ENCODE peak calls at places on chromosomes 7 and 10, in eight cellular contexts. F, R, Z, H, A, W, G and K are unnamed samples.

GRCh38 chr7:48209004-48209600 is 37.8 kb downstream of the ABCA13 start:
- DNase-seq in F (no peak), R (no peak), Z (no peak), H (no peak), A (no peak), W (no peak), G (no peak), K (no peak)

GRCh38 chr7:26397326-26397725 is 105.7 kb downstream of the SNX10 start:
- DNase-seq in F (no peak), R (no peak), Z (no peak), H (no peak), A (no peak), W (no peak), G (no peak), K (no peak)

GRCh38 chr10:79378647-79379511 is 31.6 kb downstream of the PPIF start:
- DNase-seq in F (no peak), R (no peak), Z (no peak), H (no peak), A (peak), W (peak), G (no peak), K (no peak)

GRCh38 chr7:85851571-85852193 is 664.8 kb upstream of the SEMA3D start:
- DNase-seq in F (peak), R (no peak), Z (peak), H (no peak), A (no peak), W (no peak), G (peak), K (peak)

GRCh38 chr10:58576736-58577366 is 64.2 kb downstream of the BICC1 start:
- DNase-seq in F (peak), R (no peak), Z (no peak), H (no peak), A (no peak), W (no peak), G (no peak), K (no peak)

GRCh38 chr10:46026106-46026505 is 4.3 kb downstream of the NCOA4 start:
- DNase-seq in F (no peak), R (no peak), Z (no peak), H (no peak), A (no peak), W (no peak), G (no peak), K (no peak)

GRCh38 chr7:139687980-139688632 is 89.7 kb downstream of the HIPK2 start:
- DNase-seq in F (peak), R (no peak), Z (no peak), H (no peak), A (no peak), W (no peak), G (peak), K (no peak)

GRCh38 chr7:89311886-89312285 is 516.3 kb upstream of the TEX47 start:
- DNase-seq in F (no peak), R (no peak), Z (no peak), H (peak), A (no peak), W (no peak), G (no peak), K (no peak)

GRCh38 chr7:71509381-71509780 is 377.4 kb downstream of the GALNT17 start:
- DNase-seq in F (no peak), R (no peak), Z (no peak), H (no peak), A (no peak), W (no peak), G (no peak), K (no peak)

GRCh38 chr7:153381275-153382119 is 621.9 kb downstream of the ACTR3B start:
- DNase-seq in F (no peak), R (no peak), Z (no peak), H (peak), A (no peak), W (peak), G (no peak), K (no peak)

GRCh38 chr7:102933763-102934162 is 21.0 kb downstream of the LRRC17 start:
- DNase-seq in F (peak), R (no peak), Z (peak), H (no peak), A (peak), W (peak), G (no peak), K (peak)

GRCh38 chr7:82194011-82194410 is 249.6 kb downstream of the CACNA2D1 start:
- DNase-seq in F (peak), R (no peak), Z (peak), H (no peak), A (no peak), W (no peak), G (no peak), K (no peak)

GRCh38 chr7:79452032-79452494 is 1.4 kb downstream of the MAGI2 start:
- DNase-seq in F (peak), R (no peak), Z (peak), H (peak), A (peak), W (peak), G (no peak), K (peak)

GRCh38 chr7:9307131-9307530 is 873.7 kb downstream of the NXPH1 start:
- DNase-seq in F (no peak), R (no peak), Z (no peak), H (no peak), A (no peak), W (no peak), G (no peak), K (no peak)

GRCh38 chr7:38224392-38224791 is 46.3 kb downstream of the STARD3NL start:
- DNase-seq in F (no peak), R (no peak), Z (no peak), H (no peak), A (no peak), W (no peak), G (no peak), K (no peak)

GRCh38 chr10:48249004-48249762 is 25.3 kb downstream of the FRMPD2 start:
- DNase-seq in F (no peak), R (no peak), Z (no peak), H (no peak), A (no peak), W (no peak), G (no peak), K (no peak)

GRCh38 chr10:66910676-66911075 is 15.2 kb upstream of the LRRTM3 start:
- DNase-seq in F (no peak), R (no peak), Z (no peak), H (no peak), A (no peak), W (no peak), G (no peak), K (no peak)

GRCh38 chr10:71739368-71739900 is 19.9 kb upstream of the C10orf105 start:
- DNase-seq in F (no peak), R (no peak), Z (no peak), H (no peak), A (no peak), W (no peak), G (no peak), K (no peak)

GRCh38 chr10:97895915-97896314 is 46.3 kb downstream of the GOLGA7B start:
- DNase-seq in F (no peak), R (no peak), Z (no peak), H (no peak), A (no peak), W (no peak), G (no peak), K (no peak)

GRCh38 chr7:111011500-111011899 is 79.4 kb upstream of the LRRN3 start:
- DNase-seq in F (no peak), R (no peak), Z (no peak), H (no peak), A (no peak), W (no peak), G (no peak), K (no peak)

GRCh38 chr7:134470864-134471263 is 12.0 kb upstream of the AKR1B1 start:
- DNase-seq in F (peak), R (no peak), Z (peak), H (peak), A (no peak), W (no peak), G (peak), K (no peak)

GRCh38 chr7:74049997-74050798 is 22.2 kb downstream of the ELN start:
- DNase-seq in F (no peak), R (no peak), Z (no peak), H (no peak), A (no peak), W (no peak), G (no peak), K (no peak)

GRCh38 chr10:125124114-125124486 is 36.3 kb downstream of the CTBP2 start:
- DNase-seq in F (no peak), R (no peak), Z (no peak), H (no peak), A (no peak), W (no peak), G (no peak), K (no peak)

GRCh38 chr10:98748298-98748697 is 301.6 kb upstream of the HPS1 start:
- DNase-seq in F (peak), R (peak), Z (peak), H (no peak), A (no peak), W (no peak), G (peak), K (peak)

GRCh38 chr10:96497391-96497790 is 16.3 kb downstream of the TLL2 start:
- DNase-seq in F (no peak), R (no peak), Z (no peak), H (no peak), A (no peak), W (no peak), G (no peak), K (no peak)

DNA sequence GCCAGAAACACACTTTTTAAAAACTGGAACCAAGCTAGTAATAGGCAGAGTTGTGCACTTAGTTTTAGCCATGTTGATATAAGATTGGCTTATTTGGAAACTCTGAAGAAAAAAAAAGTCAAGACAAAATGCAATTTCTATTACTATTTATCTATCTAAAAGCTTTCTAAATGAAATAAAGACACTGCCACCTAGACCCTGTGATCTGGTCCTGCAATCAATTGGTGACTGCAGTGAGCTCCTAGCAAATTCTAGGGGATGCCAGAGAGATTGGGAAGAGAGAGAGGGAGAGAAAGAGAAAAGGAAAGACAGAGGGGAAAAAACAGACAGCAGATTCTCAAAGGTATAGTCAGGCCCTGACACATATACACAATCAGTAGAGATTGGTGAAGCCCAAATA is 25.3 kb downstream of the SORCS1 start:
- DNase-seq in F (no peak), R (no peak), Z (no peak), H (no peak), A (no peak), W (no peak), G (no peak), K (no peak)
- TF ChIP-seq CTCF in F (no peak), R (no peak), Z (no peak), H (no peak), A (no peak), W (no peak), G (no peak), K (no peak)

GRCh38 chr10:93796167-93796566 is 38.4 kb downstream of the LGI1 start:
- DNase-seq in F (no peak), R (no peak), Z (no peak), H (no peak), A (no peak), W (no peak), G (no peak), K (no peak)

GRCh38 chr10:93788413-93789208 is 30.9 kb downstream of the LGI1 start:
- DNase-seq in F (no peak), R (no peak), Z (no peak), H (no peak), A (no peak), W (no peak), G (no peak), K (no peak)

GRCh38 chr10:93790454-93790853 is 32.7 kb downstream of the LGI1 start:
- DNase-seq in F (no peak), R (no peak), Z (no peak), H (no peak), A (no peak), W (no peak), G (no peak), K (no peak)
- H3K4me3 ChIP-seq in F (no peak), R (no peak), Z (no peak), H (no peak), A (no peak), W (no peak), G (no peak), K (no peak)

DNA sequence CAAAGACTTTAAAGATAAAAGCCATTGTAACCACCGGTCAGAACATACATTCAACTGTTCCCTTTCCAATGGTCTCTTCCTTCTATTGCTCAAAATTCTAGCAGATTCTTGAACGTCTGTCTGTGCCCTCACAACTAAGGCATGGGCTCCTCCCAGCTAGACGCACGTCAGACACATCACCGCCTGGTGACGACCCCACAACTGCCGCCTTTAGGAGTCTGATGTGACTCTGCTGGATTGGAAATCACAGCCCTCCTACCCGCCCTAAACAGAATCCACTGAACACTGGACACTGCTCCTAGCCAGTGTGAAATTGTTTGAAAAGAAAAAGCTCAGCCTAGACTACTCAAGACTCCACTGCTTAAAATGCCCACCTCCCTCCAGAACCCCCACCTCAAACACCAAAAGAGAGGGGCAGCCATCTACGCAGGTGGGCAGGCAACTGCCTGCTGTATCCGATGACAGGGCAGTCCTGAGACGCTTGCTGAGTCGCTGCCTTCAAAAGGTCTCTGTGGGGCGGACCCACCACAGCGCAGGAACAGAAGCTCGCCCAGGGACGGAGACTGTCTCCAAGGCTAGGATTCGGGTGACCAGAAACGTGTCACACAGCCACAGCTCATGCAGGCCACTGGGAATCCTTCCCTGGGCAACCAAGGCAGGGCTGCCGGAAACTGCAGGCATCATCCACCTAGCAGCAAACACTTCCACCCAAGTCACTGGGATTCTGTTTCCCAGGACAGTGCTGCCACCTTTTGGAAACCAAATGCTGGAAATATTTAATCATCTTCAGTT is 34.7 kb downstream of the GSDME start:
- DNase-seq in F (peak), R (no peak), Z (peak), H (peak), A (no peak), W (no peak), G (no peak), K (no peak)
- TF ChIP-seq CTCF in F (peak), R (no peak), Z (peak), H (peak), A (no peak), W (no peak), G (peak), K (peak)

GRCh38 chr7:158430308-158431034 is 157.2 kb downstream of the PTPRN2 start:
- DNase-seq in F (no peak), R (no peak), Z (no peak), H (no peak), A (no peak), W (no peak), G (no peak), K (no peak)
- H3K4me3 ChIP-seq in F (no peak), R (no peak), Z (no peak), H (no peak), A (no peak), W (no peak), G (no peak), K (no peak)

GRCh38 chr10:63866075-63866746 is 345.0 kb downstream of the REEP3 start:
- DNase-seq in F (peak), R (peak), Z (peak), H (peak), A (peak), W (peak), G (peak), K (no peak)
- TF ChIP-seq CTCF in F (peak), R (peak), Z (peak), H (peak), A (peak), W (peak), G (peak), K (peak)

GRCh38 chr7:7553386-7553785 is 13.3 kb upstream of the MIOS start:
- DNase-seq in F (no peak), R (no peak), Z (no peak), H (no peak), A (no peak), W (no peak), G (no peak), K (no peak)
- H3K4me3 ChIP-seq in F (no peak), R (no peak), Z (no peak), H (no peak), A (no peak), W (no peak), G (no peak), K (no peak)